ENCODE peak calls at places on chromosomes 5 and 9, in ten cellular contexts. One of them, this sample, is unnamed.

GRCh38 chr9:114309096-114309495 is 13.8 kb upstream of the ORM1 start:
- DNase-seq in NAMALWA: no peak
- DNase-seq in Calu3: no peak
- DNase-seq in HCT116: no peak
- DNase-seq in iris pigment epithelial cell: no peak
- DNase-seq in PC-9: no peak
- DNase-seq in left cardiac atrium: no peak
- DNase-seq in caudate nucleus: no peak
- DNase-seq in AG04449: no peak
- DNase-seq in thoracic aorta: no peak
- DNase-seq in this sample: peak; percentile 8

GRCh38 chr5:14186132-14186830 is 43.1 kb downstream of the TRIO start:
- DNase-seq in NAMALWA: no peak
- DNase-seq in Calu3: no peak
- DNase-seq in HCT116: no peak
- DNase-seq in iris pigment epithelial cell: peak; percentile 78
- DNase-seq in PC-9: peak; percentile 76
- DNase-seq in left cardiac atrium: no peak
- DNase-seq in caudate nucleus: no peak
- DNase-seq in AG04449: no peak
- DNase-seq in thoracic aorta: no peak
- DNase-seq in this sample: no peak

GRCh38 chr5:31664566-31664965 is 25.6 kb downstream of the PDZD2 start:
- DNase-seq in NAMALWA: peak; percentile 76
- DNase-seq in Calu3: peak; percentile 25
- DNase-seq in HCT116: peak; percentile 56
- DNase-seq in iris pigment epithelial cell: peak; percentile 6
- DNase-seq in PC-9: no peak
- DNase-seq in left cardiac atrium: no peak
- DNase-seq in caudate nucleus: no peak
- DNase-seq in AG04449: no peak
- DNase-seq in thoracic aorta: no peak
- DNase-seq in this sample: no peak

GRCh38 chr9:76707510-76707909 is 56.7 kb upstream of the PCA3 start:
- DNase-seq in NAMALWA: no peak
- DNase-seq in Calu3: no peak
- DNase-seq in HCT116: no peak
- DNase-seq in iris pigment epithelial cell: no peak
- DNase-seq in PC-9: no peak
- DNase-seq in left cardiac atrium: no peak
- DNase-seq in caudate nucleus: no peak
- DNase-seq in AG04449: no peak
- DNase-seq in thoracic aorta: no peak
- DNase-seq in this sample: no peak

GRCh38 chr5:14959443-14960119 is 88.0 kb upstream of the ANKH start:
- DNase-seq in NAMALWA: no peak
- DNase-seq in Calu3: peak; percentile 17
- DNase-seq in HCT116: no peak
- DNase-seq in iris pigment epithelial cell: peak; percentile 25
- DNase-seq in PC-9: peak; percentile 69
- DNase-seq in left cardiac atrium: no peak
- DNase-seq in caudate nucleus: no peak
- DNase-seq in AG04449: no peak
- DNase-seq in thoracic aorta: no peak
- DNase-seq in this sample: no peak

GRCh38 chr5:33901176-33901575 is 9.4 kb upstream of the ADAMTS12 start:
- DNase-seq in NAMALWA: no peak
- DNase-seq in Calu3: no peak
- DNase-seq in HCT116: no peak
- DNase-seq in iris pigment epithelial cell: peak; percentile 24
- DNase-seq in PC-9: no peak
- DNase-seq in left cardiac atrium: no peak
- DNase-seq in caudate nucleus: no peak
- DNase-seq in AG04449: no peak
- DNase-seq in thoracic aorta: no peak
- DNase-seq in this sample: no peak

GRCh38 chr9:38074441-38074943 is 5.5 kb upstream of the SHB start:
- DNase-seq in NAMALWA: no peak
- DNase-seq in Calu3: no peak
- DNase-seq in HCT116: no peak
- DNase-seq in iris pigment epithelial cell: no peak
- DNase-seq in PC-9: no peak
- DNase-seq in left cardiac atrium: no peak
- DNase-seq in caudate nucleus: no peak
- DNase-seq in AG04449: peak; percentile 40
- DNase-seq in thoracic aorta: no peak
- DNase-seq in this sample: no peak

GRCh38 chr9:77418226-77418625 is 229.9 kb downstream of the GNA14 start:
- DNase-seq in NAMALWA: no peak
- DNase-seq in Calu3: no peak
- DNase-seq in HCT116: no peak
- DNase-seq in iris pigment epithelial cell: no peak
- DNase-seq in PC-9: no peak
- DNase-seq in left cardiac atrium: no peak
- DNase-seq in caudate nucleus: no peak
- DNase-seq in AG04449: no peak
- DNase-seq in thoracic aorta: no peak
- DNase-seq in this sample: no peak

GRCh38 chr5:68891718-68892117 is 202.1 kb upstream of the SLC30A5 start:
- DNase-seq in NAMALWA: no peak
- DNase-seq in Calu3: no peak
- DNase-seq in HCT116: no peak
- DNase-seq in iris pigment epithelial cell: no peak
- DNase-seq in PC-9: no peak
- DNase-seq in left cardiac atrium: no peak
- DNase-seq in caudate nucleus: no peak
- DNase-seq in AG04449: no peak
- DNase-seq in thoracic aorta: no peak
- DNase-seq in this sample: no peak

GRCh38 chr9:93365427-93366118 is 85.9 kb upstream of the FAM120A start:
- DNase-seq in NAMALWA: peak; percentile 27
- DNase-seq in Calu3: no peak
- DNase-seq in HCT116: no peak
- DNase-seq in iris pigment epithelial cell: no peak
- DNase-seq in PC-9: no peak
- DNase-seq in left cardiac atrium: no peak
- DNase-seq in caudate nucleus: no peak
- DNase-seq in AG04449: no peak
- DNase-seq in thoracic aorta: no peak
- DNase-seq in this sample: no peak

GRCh38 chr9:116656535-116656934 is 30.6 kb upstream of the TRIM32 start:
- DNase-seq in NAMALWA: no peak
- DNase-seq in Calu3: no peak
- DNase-seq in HCT116: no peak
- DNase-seq in iris pigment epithelial cell: no peak
- DNase-seq in PC-9: no peak
- DNase-seq in left cardiac atrium: peak; percentile 35
- DNase-seq in caudate nucleus: no peak
- DNase-seq in AG04449: no peak
- DNase-seq in thoracic aorta: no peak
- DNase-seq in this sample: no peak

GRCh38 chr5:21209404-21209803 is 1221.4 kb upstream of the CDH18 start:
- DNase-seq in NAMALWA: no peak
- DNase-seq in Calu3: no peak
- DNase-seq in HCT116: no peak
- DNase-seq in iris pigment epithelial cell: no peak
- DNase-seq in PC-9: no peak
- DNase-seq in left cardiac atrium: no peak
- DNase-seq in caudate nucleus: no peak
- DNase-seq in AG04449: no peak
- DNase-seq in thoracic aorta: no peak
- DNase-seq in this sample: no peak

GRCh38 chr5:13932006-13932405 is 12.5 kb downstream of the DNAH5 start:
- DNase-seq in NAMALWA: no peak
- DNase-seq in Calu3: no peak
- DNase-seq in HCT116: no peak
- DNase-seq in iris pigment epithelial cell: no peak
- DNase-seq in PC-9: no peak
- DNase-seq in left cardiac atrium: no peak
- DNase-seq in caudate nucleus: no peak
- DNase-seq in AG04449: no peak
- DNase-seq in thoracic aorta: no peak
- DNase-seq in this sample: no peak

GRCh38 chr5:140145818-140146522 is 20.2 kb downstream of the IGIP start:
- DNase-seq in NAMALWA: no peak
- DNase-seq in Calu3: peak; percentile 90
- DNase-seq in HCT116: no peak
- DNase-seq in iris pigment epithelial cell: peak; percentile 72
- DNase-seq in PC-9: no peak
- DNase-seq in left cardiac atrium: peak; percentile 84
- DNase-seq in caudate nucleus: peak; percentile 21
- DNase-seq in AG04449: no peak
- DNase-seq in thoracic aorta: no peak
- DNase-seq in this sample: peak; percentile 78

GRCh38 chr9:121861501-121862180 is 210.2 kb downstream of the DAB2IP start:
- DNase-seq in NAMALWA: peak; percentile 36
- DNase-seq in Calu3: peak; percentile 8
- DNase-seq in HCT116: peak; percentile 31
- DNase-seq in iris pigment epithelial cell: no peak
- DNase-seq in PC-9: no peak
- DNase-seq in left cardiac atrium: no peak
- DNase-seq in caudate nucleus: peak; percentile 50
- DNase-seq in AG04449: no peak
- DNase-seq in thoracic aorta: no peak
- DNase-seq in this sample: no peak

GRCh38 chr9:32378993-32379729 is 5.3 kb upstream of the ACO1 start:
- DNase-seq in NAMALWA: peak; percentile 91
- DNase-seq in Calu3: peak; percentile 55
- DNase-seq in HCT116: peak; percentile 67
- DNase-seq in iris pigment epithelial cell: peak; percentile 81
- DNase-seq in PC-9: peak; percentile 41
- DNase-seq in left cardiac atrium: no peak
- DNase-seq in caudate nucleus: no peak
- DNase-seq in AG04449: no peak
- DNase-seq in thoracic aorta: no peak
- DNase-seq in this sample: no peak

GRCh38 chr9:83355729-83356128 is 182.5 kb downstream of the FRMD3 start:
- DNase-seq in NAMALWA: no peak
- DNase-seq in Calu3: no peak
- DNase-seq in HCT116: no peak
- DNase-seq in iris pigment epithelial cell: no peak
- DNase-seq in PC-9: no peak
- DNase-seq in left cardiac atrium: peak; percentile 52
- DNase-seq in caudate nucleus: no peak
- DNase-seq in AG04449: no peak
- DNase-seq in thoracic aorta: no peak
- DNase-seq in this sample: peak; percentile 30

GRCh38 chr9:70761139-70761538 is 346.7 kb upstream of the KLF9 start:
- DNase-seq in NAMALWA: no peak
- DNase-seq in Calu3: no peak
- DNase-seq in HCT116: no peak
- DNase-seq in iris pigment epithelial cell: no peak
- DNase-seq in PC-9: no peak
- DNase-seq in left cardiac atrium: no peak
- DNase-seq in caudate nucleus: no peak
- DNase-seq in AG04449: no peak
- DNase-seq in thoracic aorta: no peak
- DNase-seq in this sample: no peak

GRCh38 chr9:18299449-18299848 is 174.5 kb upstream of the ADAMTSL1 start:
- DNase-seq in NAMALWA: no peak
- DNase-seq in Calu3: no peak
- DNase-seq in HCT116: no peak
- DNase-seq in iris pigment epithelial cell: no peak
- DNase-seq in PC-9: no peak
- DNase-seq in left cardiac atrium: no peak
- DNase-seq in caudate nucleus: no peak
- DNase-seq in AG04449: peak; percentile 3
- DNase-seq in thoracic aorta: no peak
- DNase-seq in this sample: no peak

GRCh38 chr9:114779352-114779845 is 26.4 kb downstream of the TNFSF15 start:
- DNase-seq in NAMALWA: no peak
- DNase-seq in Calu3: peak; percentile 89
- DNase-seq in HCT116: peak; percentile 22
- DNase-seq in iris pigment epithelial cell: no peak
- DNase-seq in PC-9: peak; percentile 94
- DNase-seq in left cardiac atrium: peak; percentile 80
- DNase-seq in caudate nucleus: no peak
- DNase-seq in AG04449: no peak
- DNase-seq in thoracic aorta: peak; percentile 28
- DNase-seq in this sample: peak; percentile 34

GRCh38 chr5:119323630-119324000 is 32.2 kb upstream of the TNFAIP8 start:
- DNase-seq in NAMALWA: no peak
- DNase-seq in Calu3: no peak
- DNase-seq in HCT116: no peak
- DNase-seq in iris pigment epithelial cell: peak; percentile 60
- DNase-seq in PC-9: peak; percentile 66
- DNase-seq in left cardiac atrium: no peak
- DNase-seq in caudate nucleus: no peak
- DNase-seq in AG04449: no peak
- DNase-seq in thoracic aorta: no peak
- DNase-seq in this sample: no peak

GRCh38 chr5:163696270-163696887 is 191.0 kb downstream of the MAT2B start:
- DNase-seq in NAMALWA: peak; percentile 75
- DNase-seq in Calu3: peak; percentile 67
- DNase-seq in HCT116: peak; percentile 19
- DNase-seq in iris pigment epithelial cell: peak; percentile 85
- DNase-seq in PC-9: peak; percentile 43
- DNase-seq in left cardiac atrium: peak; percentile 24
- DNase-seq in caudate nucleus: peak; percentile 13
- DNase-seq in AG04449: peak; percentile 21
- DNase-seq in thoracic aorta: no peak
- DNase-seq in this sample: no peak

GRCh38 chr5:76807296-76807695 is 11.5 kb upstream of the F2RL1 start:
- DNase-seq in NAMALWA: no peak
- DNase-seq in Calu3: no peak
- DNase-seq in HCT116: no peak
- DNase-seq in iris pigment epithelial cell: peak; percentile 92
- DNase-seq in PC-9: peak; percentile 75
- DNase-seq in left cardiac atrium: no peak
- DNase-seq in caudate nucleus: no peak
- DNase-seq in AG04449: no peak
- DNase-seq in thoracic aorta: no peak
- DNase-seq in this sample: no peak